ENCODE peak calls at places on chromosome 1, in four cellular contexts. Q is heart left ventricle, G is psoas muscle, T is NT2/D1. L is an unnamed sample.
A peak's percentile ranks its signal among the peaks of the same experiment; 100 is the strongest.

GRCh38 chr1:85484716-85485115 is 19.8 kb upstream of the DDAH1 start:
- DNase-seq in Q (no peak), G (no peak), T (no peak), L (peak; percentile 39)

GRCh38 chr1:50420689-50421365 is 2.4 kb downstream of the DMRTA2 start:
- DNase-seq in Q (no peak), G (no peak), T (no peak), L (no peak)

GRCh38 chr1:87641996-87642395 is 313.3 kb downstream of the LMO4 start:
- DNase-seq in Q (no peak), G (no peak), T (no peak), L (no peak)

GRCh38 chr1:246067432-246068021 is 439.6 kb downstream of the SMYD3 start:
- DNase-seq in Q (no peak), G (no peak), T (no peak), L (no peak)

GRCh38 chr1:174875306-174875705 is 124.4 kb upstream of the CACYBP start:
- DNase-seq in Q (no peak), G (no peak), T (no peak), L (peak; percentile 63)

GRCh38 chr1:162107911-162108310 is 38.4 kb downstream of the NOS1AP start:
- DNase-seq in Q (no peak), G (no peak), T (no peak), L (no peak)

GRCh38 chr1:110677526-110677925 is 2.8 kb upstream of the KCNA3 start:
- DNase-seq in Q (no peak), G (no peak), T (no peak), L (no peak)

GRCh38 chr1:209884665-209885117 is 53.3 kb upstream of the SYT14 start:
- DNase-seq in Q (peak; percentile 48), G (peak; percentile 59), T (no peak), L (peak; percentile 99)

GRCh38 chr1:118204648-118205047 is 19.6 kb upstream of the SPAG17 start:
- DNase-seq in Q (no peak), G (peak; percentile 18), T (no peak), L (no peak)

DNA sequence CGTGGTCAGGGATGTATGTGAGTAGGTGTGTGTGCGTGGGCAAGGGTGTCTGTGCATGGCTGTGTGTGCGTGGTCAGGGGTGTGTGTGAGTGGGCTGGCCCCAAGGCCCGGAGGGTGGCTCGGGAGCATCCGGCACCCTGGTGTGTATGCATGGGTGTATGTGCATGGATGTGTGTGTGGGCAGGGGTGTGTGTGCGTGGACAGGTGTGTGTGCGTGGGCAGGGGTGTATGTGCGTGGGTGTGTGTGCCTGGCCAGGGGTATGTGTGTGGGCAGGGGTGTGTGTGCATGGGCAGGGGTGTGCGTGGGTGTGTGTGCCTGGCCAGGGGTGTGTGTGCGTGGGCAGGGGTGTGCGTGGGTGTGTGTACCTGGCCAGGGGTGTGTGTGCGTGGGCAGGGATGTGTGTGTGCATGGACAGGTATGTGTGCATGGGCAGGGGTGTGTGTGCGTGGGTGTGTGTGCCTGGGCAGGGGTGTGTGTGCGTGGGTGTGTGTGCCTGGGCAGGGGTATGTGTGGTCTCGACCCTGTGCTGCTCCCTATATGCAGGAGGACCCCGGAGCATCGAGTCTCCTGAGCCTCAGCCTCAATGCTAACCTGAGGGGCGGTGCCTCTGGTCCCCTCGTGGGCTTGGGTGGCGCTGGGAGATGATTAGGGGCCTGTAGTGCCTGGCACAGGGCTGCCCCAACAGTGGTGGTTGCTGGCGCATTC is 16.3 kb downstream of the ARHGEF16 start:
- DNase-seq in Q (peak; percentile 17), G (peak; percentile 7), T (no peak), L (no peak)
- H3K4me1 ChIP-seq in Q (no peaks in the 10 kb centered on the region), G (peaks cover 10% of the 10 kb centered on the region), T (peaks cover 21% of the 10 kb centered on the region), L (peaks cover 63% of the 10 kb centered on the region)

GRCh38 chr1:243587823-243588560 is 262.1 kb downstream of the AKT3 start:
- DNase-seq in Q (no peak), G (no peak), T (no peak), L (no peak)
- H3K9me3 ChIP-seq in Q (no peaks in the 10 kb centered on the region), G (peaks cover 5% of the 10 kb centered on the region), T (no peaks in the 10 kb centered on the region), L (no peaks in the 10 kb centered on the region)

DNA sequence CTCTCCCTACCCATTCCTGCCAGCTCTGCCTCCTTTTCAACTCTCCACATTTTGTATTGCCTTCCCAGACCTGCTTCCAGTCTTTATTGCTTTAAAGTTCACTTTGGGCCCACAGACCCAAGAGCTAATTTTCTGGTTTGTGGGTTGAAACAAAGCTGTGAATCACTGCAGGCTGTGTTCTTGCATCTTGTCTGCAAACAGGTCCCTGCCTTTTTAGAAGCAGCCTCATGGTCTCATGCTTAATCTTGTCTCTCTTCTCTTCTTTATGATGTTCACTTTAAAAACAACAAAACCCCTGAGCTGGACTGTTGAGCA is 3.8 kb downstream of the BTG2 start:
- DNase-seq in Q (no peak), G (no peak), T (no peak), L (no peak)
- H3K4me1 ChIP-seq in Q (peaks cover 31% of the 10 kb centered on the region), G (peaks cover 25% of the 10 kb centered on the region), T (peaks cover 28% of the 10 kb centered on the region), L (peaks cover 29% of the 10 kb centered on the region)

DNA sequence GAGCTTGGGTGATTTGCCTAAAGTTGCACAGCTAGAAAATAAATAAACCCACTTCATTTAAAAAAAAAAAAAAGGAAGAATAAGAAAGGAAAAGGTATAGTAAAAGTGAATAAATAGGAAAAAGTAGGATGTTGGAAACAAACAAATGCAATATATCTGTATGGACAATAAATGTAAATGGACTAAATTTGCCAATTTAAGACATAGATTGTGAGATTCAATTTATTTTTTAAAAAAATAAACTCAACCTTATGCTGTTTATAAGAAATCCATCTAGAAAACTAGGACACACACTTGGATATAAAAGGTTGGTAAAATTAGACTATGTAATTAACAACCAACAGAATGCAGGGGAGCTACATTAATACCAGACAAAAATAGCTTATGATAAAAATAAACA is 300.0 kb downstream of the AJAP1 start:
- DNase-seq in Q (no peak), G (no peak), T (no peak), L (no peak)
- H3K9me3 ChIP-seq in Q (no peaks in the 10 kb centered on the region), G (peaks cover 27% of the 10 kb centered on the region), T (peaks cover 9% of the 10 kb centered on the region), L (peaks cover 12% of the 10 kb centered on the region)

GRCh38 chr1:21576798-21577187 is 67.6 kb downstream of the ALPL start:
- DNase-seq in Q (no peak), G (no peak), T (no peak), L (no peak)
- H3K4me1 ChIP-seq in Q (peaks cover 16% of the 10 kb centered on the region), G (no peaks in the 10 kb centered on the region), T (peaks cover 9% of the 10 kb centered on the region), L (peaks cover 14% of the 10 kb centered on the region)

L was measured in mammary epithelial cell.